ENCODE peak calls at places on chromosomes 16 and 17, in eight cellular contexts. V is sciatic nerve, K is left kidney, L is mucosa of descending colon, H is heart right ventricle, J is HT1080, Z is hepatocyte, E is aorta. F is an unnamed sample.

GRCh38 chr17:28173801-28174200 is 131.3 kb downstream of the NLK start:
- DNase-seq in V (no peak), K (peak), L (no peak), H (no peak), J (no peak), Z (peak), E (no peak), F (no peak)

GRCh38 chr16:69448470-69449193 is 24.2 kb downstream of the CYB5B start:
- DNase-seq in V (no peak), K (no peak), L (no peak), H (no peak), J (no peak), Z (no peak), E (no peak), F (no peak)

GRCh38 chr17:12744298-12744697 is 45.0 kb upstream of the ARHGAP44 start:
- DNase-seq in V (no peak), K (no peak), L (no peak), H (peak), J (peak), Z (no peak), E (no peak), F (no peak)

GRCh38 chr17:75113798-75114551 is 4.2 kb downstream of the ARMC7 start:
- DNase-seq in V (peak), K (peak), L (peak), H (peak), J (peak), Z (peak), E (peak), F (no peak)

GRCh38 chr17:3919123-3919624 is 2.9 kb upstream of the P2RX1 start:
- DNase-seq in V (no peak), K (no peak), L (no peak), H (peak), J (no peak), Z (no peak), E (peak), F (no peak)

GRCh38 chr17:70896843-70897242 is 727.5 kb downstream of the KCNJ2 start:
- DNase-seq in V (no peak), K (no peak), L (no peak), H (no peak), J (no peak), Z (no peak), E (no peak), F (no peak)

GRCh38 chr16:2518823-2519710 is 1.1 kb upstream of the AMDHD2 start:
- DNase-seq in V (peak), K (no peak), L (peak), H (no peak), J (no peak), Z (no peak), E (no peak), F (peak)

GRCh38 chr16:740459-740763 is 386 bp downstream of the CIAO3 start:
- DNase-seq in V (no peak), K (no peak), L (no peak), H (no peak), J (no peak), Z (no peak), E (no peak), F (no peak)

GRCh38 chr16:69762843-69763556 is 868 bp downstream of the WWP2 start:
- DNase-seq in V (no peak), K (peak), L (no peak), H (no peak), J (no peak), Z (peak), E (no peak), F (no peak)

GRCh38 chr17:76734080-76734840 is 2.9 kb downstream of the SRSF2 start:
- DNase-seq in V (no peak), K (no peak), L (no peak), H (no peak), J (peak), Z (no peak), E (no peak), F (no peak)

GRCh38 chr17:81241648-81242420 is 2.7 kb downstream of the NDUFAF8 start:
- DNase-seq in V (peak), K (peak), L (no peak), H (peak), J (peak), Z (peak), E (peak), F (no peak)

F was measured in RWPE2.